ENCODE peak calls at places on chromosomes 5 and 9, in six cellular contexts. X is heart right ventricle, I is HCT116, S is tibial artery, O is uterus, N is sigmoid colon. P is an unnamed sample.

GRCh38 chr5:59354811-59355210 is 538.7 kb downstream of the PDE4D start:
- DNase-seq in X (no peak), I (no peak), S (no peak), O (no peak), N (no peak), P (no peak)

GRCh38 chr5:142587354-142587965 is 98.4 kb downstream of the FGF1 start:
- DNase-seq in X (no peak), I (peak; percentile 12), S (no peak), O (no peak), N (no peak), P (no peak)

GRCh38 chr5:59055745-59056448 is 473.0 kb downstream of the RAB3C start:
- DNase-seq in X (no peak), I (no peak), S (no peak), O (no peak), N (no peak), P (no peak)

GRCh38 chr5:474826-475661 is 32.1 kb downstream of the EXOC3 start:
- DNase-seq in X (peak; percentile 15), I (no peak), S (peak; percentile 66), O (no peak), N (peak; percentile 69), P (peak; percentile 77)

GRCh38 chr5:1034986-1035385 is 26.4 kb downstream of the NKD2 start:
- DNase-seq in X (no peak), I (no peak), S (no peak), O (no peak), N (no peak), P (no peak)

GRCh38 chr5:141778211-141778610 is 96.2 kb upstream of the ARAP3 start:
- DNase-seq in X (no peak), I (no peak), S (no peak), O (peak; percentile 90), N (no peak), P (no peak)

GRCh38 chr9:122642226-122642625 is 15.2 kb downstream of the OR1B1 start:
- DNase-seq in X (no peak), I (no peak), S (no peak), O (no peak), N (no peak), P (no peak)

GRCh38 chr5:177234761-177235315 is 68.7 kb downstream of the RAB24 start:
- DNase-seq in X (no peak), I (no peak), S (no peak), O (no peak), N (no peak), P (no peak)

GRCh38 chr9:136690841-136691261 is 3.6 kb upstream of the AGPAT2 start:
- DNase-seq in X (peak; percentile 77), I (no peak), S (no peak), O (no peak), N (peak; percentile 80), P (no peak)

GRCh38 chr5:160001051-160001450 is 7.9 kb upstream of the TTC1 start:
- DNase-seq in X (no peak), I (no peak), S (no peak), O (no peak), N (no peak), P (no peak)

GRCh38 chr9:126480810-126481209 is 132.9 kb upstream of the LMX1B start:
- DNase-seq in X (no peak), I (no peak), S (no peak), O (no peak), N (no peak), P (no peak)

GRCh38 chr5:136058972-136059354 is 30.2 kb downstream of the TGFBI start:
- DNase-seq in X (no peak), I (no peak), S (no peak), O (no peak), N (no peak), P (peak; percentile 52)

GRCh38 chr9:32584784-32585183 is 11.8 kb upstream of the NDUFB6 start:
- DNase-seq in X (no peak), I (no peak), S (no peak), O (no peak), N (no peak), P (no peak)

GRCh38 chr5:98016771-98017170 is 756.7 kb upstream of the RGMB start:
- DNase-seq in X (no peak), I (no peak), S (no peak), O (no peak), N (no peak), P (no peak)

GRCh38 chr5:96601811-96602244 is 60.3 kb upstream of the CAST start:
- DNase-seq in X (no peak), I (peak; percentile 53), S (no peak), O (peak; percentile 49), N (no peak), P (no peak)

GRCh38 chr5:17012289-17012688 is 76.2 kb upstream of the MYO10 start:
- DNase-seq in X (no peak), I (no peak), S (no peak), O (no peak), N (no peak), P (no peak)

GRCh38 chr5:66713998-66714397 is 117.8 kb downstream of the MAST4 start:
- DNase-seq in X (no peak), I (peak; percentile 8), S (no peak), O (peak; percentile 40), N (no peak), P (no peak)

GRCh38 chr5:111764019-111764418 is 7.0 kb upstream of the NREP start:
- DNase-seq in X (no peak), I (no peak), S (no peak), O (no peak), N (no peak), P (no peak)

GRCh38 chr9:133609311-133610098 is at the start of gene FAM163B:
- DNase-seq in X (peak; percentile 55), I (no peak), S (no peak), O (no peak), N (no peak), P (no peak)

GRCh38 chr9:21286654-21287053 is 18.5 kb downstream of the IFNA5 start:
- DNase-seq in X (no peak), I (no peak), S (no peak), O (no peak), N (no peak), P (no peak)

GRCh38 chr5:154962494-154962893 is 21.6 kb downstream of the MRPL22 start:
- DNase-seq in X (no peak), I (no peak), S (no peak), O (no peak), N (no peak), P (no peak)

GRCh38 chr5:143860211-143860610 is 48.2 kb downstream of the HMHB1 start:
- DNase-seq in X (no peak), I (no peak), S (no peak), O (no peak), N (no peak), P (no peak)

DNA sequence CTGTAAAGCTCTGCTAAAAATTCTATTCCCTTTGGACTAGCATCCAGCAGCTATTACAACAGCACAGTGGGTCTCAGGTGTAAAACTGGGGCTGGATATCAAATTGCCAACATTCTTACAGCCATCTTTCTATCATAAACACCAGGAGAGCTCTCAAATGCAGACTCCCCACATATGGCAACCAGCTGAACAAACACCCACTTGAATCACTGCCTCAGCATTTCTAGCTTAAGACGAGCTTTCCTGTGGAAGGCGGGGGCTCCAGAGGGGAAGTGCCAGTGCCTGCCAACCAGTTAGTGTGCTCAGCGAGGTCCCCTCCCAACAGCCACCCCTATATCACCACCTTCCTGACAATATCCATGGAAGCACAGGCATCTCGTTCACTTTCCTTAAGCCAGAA is 62.2 kb downstream of the IPPK start:
- DNase-seq in X (no peak), I (no peak), S (no peak), O (no peak), N (no peak), P (no peak)
- H3K27ac ChIP-seq in X (peak overlapping the region; percentile 93), I (no peak overlapping the region), S (peak overlapping the region; percentile 74), O (no peak overlapping the region), N (peak overlapping the region; percentile 68), P (no peak overlapping the region)

GRCh38 chr9:92598382-92598781 is 62.6 kb upstream of the ECM2 start:
- DNase-seq in X (no peak), I (no peak), S (no peak), O (peak; percentile 21), N (no peak), P (no peak)

GRCh38 chr9:92600075-92600741 is 64.4 kb upstream of the ECM2 start:
- DNase-seq in X (no peak), I (no peak), S (no peak), O (peak; percentile 18), N (no peak), P (no peak)

GRCh38 chr9:92603100-92603499 is 66.8 kb downstream of the IPPK start:
- DNase-seq in X (no peak), I (no peak), S (no peak), O (no peak), N (no peak), P (no peak)

GRCh38 chr9:92603990-92604389 is 65.9 kb downstream of the IPPK start:
- DNase-seq in X (no peak), I (no peak), S (no peak), O (no peak), N (no peak), P (no peak)

DNA sequence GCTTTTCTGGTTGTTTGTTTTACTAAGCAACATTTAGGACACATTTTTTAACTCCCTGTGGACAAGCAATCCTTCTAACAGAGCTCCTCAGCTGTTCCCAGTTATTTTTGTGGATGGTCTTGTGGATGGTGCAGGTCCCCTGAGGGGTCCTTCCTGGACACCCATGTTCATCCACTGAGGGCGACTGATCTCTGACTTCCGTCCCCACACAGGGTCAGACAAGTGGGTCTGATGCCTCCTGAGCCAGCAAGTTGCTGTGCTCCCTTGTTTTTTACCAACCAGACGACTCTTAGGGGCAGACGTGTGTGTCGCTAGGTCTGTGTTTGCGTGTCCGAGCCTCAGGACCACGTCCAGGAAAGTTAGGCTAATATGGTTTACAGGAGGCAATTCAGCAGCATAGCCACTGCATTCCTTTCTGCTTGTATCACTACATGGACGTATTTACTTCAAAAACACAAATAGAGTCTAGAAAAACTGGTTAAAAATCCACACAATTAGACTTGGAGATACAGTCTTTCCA is 65.0 kb upstream of the ECM2 start:
- DNase-seq in X (no peak), I (no peak), S (no peak), O (peak; percentile 28), N (no peak), P (peak; percentile 61)
- H3K4me3 ChIP-seq in X (no peak overlapping the region), I (no peak overlapping the region), S (peak overlapping the region; percentile 8), O (no peak overlapping the region), N (no peak overlapping the region), P (no peak overlapping the region)

GRCh38 chr5:61450170-61450815 is 118.2 kb downstream of the ZSWIM6 start:
- DNase-seq in X (no peak), I (peak; percentile 73), S (no peak), O (no peak), N (no peak), P (peak; percentile 42)
- H3K27ac ChIP-seq in X (peak overlapping the region; percentile 55), I (peak overlapping the region; percentile 82), S (peak overlapping the region; percentile 64), O (no peak overlapping the region), N (peak overlapping the region; percentile 75), P (peak overlapping the region; percentile 98)

GRCh38 chr9:113598883-113599282 is 135.4 kb downstream of the RGS3 start:
- DNase-seq in X (no peak), I (no peak), S (no peak), O (no peak), N (no peak), P (no peak)
- H3K4me3 ChIP-seq in X (peak overlapping the region; percentile 81), I (no peak overlapping the region), S (no peak overlapping the region), O (no peak overlapping the region), N (no peak overlapping the region), P (no peak overlapping the region)

GRCh38 chr5:133627180-133627579 is 14.8 kb upstream of the FSTL4 start:
- DNase-seq in X (no peak), I (no peak), S (no peak), O (no peak), N (no peak), P (no peak)
- H3K27ac ChIP-seq in X (no peak overlapping the region), I (no peak overlapping the region), S (no peak overlapping the region), O (no peak overlapping the region), N (no peak overlapping the region), P (no peak overlapping the region)